ENCODE peak calls at places on chromosomes 2 and 18, in seven cellular contexts. Y, E, F, X, Q, L and B are unnamed samples.

GRCh38 chr2:101120124-101120996 is 30.8 kb downstream of the TBC1D8 start:
- DNase-seq in Q (no peak), Y (no peak), F (no peak), L (peak; percentile 85), E (peak; percentile 35), X (no peak), B (no peak)

GRCh38 chr2:26712486-26713465 is 20.3 kb downstream of the KCNK3 start:
- DNase-seq in Q (no peak), X (no peak), L (no peak), E (no peak), F (no peak), Y (no peak), B (no peak)

GRCh38 chr2:190093793-190094192 is 31.3 kb upstream of the MSTN start:
- DNase-seq in L (no peak), E (no peak), Q (no peak), X (no peak), F (no peak), Y (no peak), B (no peak)

GRCh38 chr18:58605027-58606020 is 23.6 kb downstream of the ALPK2 start:
- DNase-seq in F (peak; percentile 23), X (no peak), Y (no peak), Q (no peak), E (peak; percentile 58), L (peak; percentile 56), B (no peak)

GRCh38 chr2:203175371-203175770 is 63.4 kb upstream of the CYP20A1 start:
- DNase-seq in X (no peak), E (no peak), L (no peak), F (no peak), Y (no peak), Q (no peak), B (no peak)

GRCh38 chr2:203586696-203587095 is 51.6 kb upstream of the RAPH1 start:
- DNase-seq in Y (no peak), E (no peak), F (no peak), L (no peak), X (peak; percentile 46), Q (no peak), B (no peak)

GRCh38 chr2:68345129-68345875 is 19.8 kb upstream of the PLEK start:
- DNase-seq in Q (no peak), E (no peak), Y (no peak), X (no peak), F (no peak), L (no peak), B (no peak)

GRCh38 chr2:53905396-53905795 is 45.6 kb upstream of the GPR75 start:
- DNase-seq in L (no peak), Y (no peak), X (no peak), Q (no peak), F (no peak), E (no peak), B (no peak)

GRCh38 chr2:240325654-240326031 is 109.8 kb upstream of the GPC1 start:
- DNase-seq in E (no peak), X (no peak), L (no peak), Q (no peak), Y (no peak), F (peak; percentile 39), B (no peak)

GRCh38 chr18:30775629-30776028 is 266.9 kb downstream of the DSC3 start:
- DNase-seq in Q (peak; percentile 45), F (no peak), L (no peak), X (no peak), E (no peak), Y (no peak), B (no peak)

GRCh38 chr2:132668189-132668833 is 1.7 kb downstream of the LYPD1 start:
- DNase-seq in L (no peak), E (no peak), Y (no peak), F (peak; percentile 87), X (no peak), Q (peak; percentile 71), B (peak; percentile 40)

GRCh38 chr2:128645631-128646030 is 327.0 kb upstream of the HS6ST1 start:
- DNase-seq in Q (peak; percentile 11), Y (no peak), E (no peak), L (no peak), X (no peak), F (no peak), B (peak; percentile 3)

GRCh38 chr2:150620860-150621259 is 133.4 kb upstream of the RND3 start:
- DNase-seq in E (no peak), L (no peak), F (no peak), Y (no peak), X (no peak), Q (no peak), B (no peak)

GRCh38 chr2:149070681-149071355 is 32.3 kb downstream of the LYPD6B start:
- DNase-seq in F (no peak), Y (no peak), Q (no peak), X (no peak), L (no peak), E (no peak), B (no peak)

GRCh38 chr2:140246957-140247356 is 1466.8 kb upstream of the NXPH2 start:
- DNase-seq in E (no peak), Q (no peak), F (no peak), X (no peak), L (no peak), Y (no peak), B (no peak)

GRCh38 chr2:25307949-25308557 is 33.7 kb downstream of the DNMT3A start:
- DNase-seq in X (no peak), Q (no peak), E (no peak), Y (no peak), L (no peak), F (no peak), B (no peak)

GRCh38 chr18:23354625-23355024 is 98.5 kb upstream of the RIOK3 start:
- DNase-seq in Q (no peak), L (no peak), X (no peak), Y (no peak), F (no peak), E (no peak), B (no peak)

GRCh38 chr2:229780856-229781773 is 66.8 kb upstream of the DNER start:
- DNase-seq in F (peak; percentile 68), L (peak; percentile 12), Q (peak; percentile 72), E (peak; percentile 44), X (no peak), Y (peak; percentile 34), B (no peak)

GRCh38 chr18:70289351-70290330 is 796 bp downstream of the SOCS6 start:
- DNase-seq in Q (peak; percentile 67), Y (peak; percentile 80), X (no peak), E (peak; percentile 57), L (no peak), F (peak; percentile 76), B (peak; percentile 39)
- TF ChIP-seq CTCF in Q (no peak), Y (no peak), X (no peak), E (no peak), L (no peak), F (no peak), B (no peak)

DNA sequence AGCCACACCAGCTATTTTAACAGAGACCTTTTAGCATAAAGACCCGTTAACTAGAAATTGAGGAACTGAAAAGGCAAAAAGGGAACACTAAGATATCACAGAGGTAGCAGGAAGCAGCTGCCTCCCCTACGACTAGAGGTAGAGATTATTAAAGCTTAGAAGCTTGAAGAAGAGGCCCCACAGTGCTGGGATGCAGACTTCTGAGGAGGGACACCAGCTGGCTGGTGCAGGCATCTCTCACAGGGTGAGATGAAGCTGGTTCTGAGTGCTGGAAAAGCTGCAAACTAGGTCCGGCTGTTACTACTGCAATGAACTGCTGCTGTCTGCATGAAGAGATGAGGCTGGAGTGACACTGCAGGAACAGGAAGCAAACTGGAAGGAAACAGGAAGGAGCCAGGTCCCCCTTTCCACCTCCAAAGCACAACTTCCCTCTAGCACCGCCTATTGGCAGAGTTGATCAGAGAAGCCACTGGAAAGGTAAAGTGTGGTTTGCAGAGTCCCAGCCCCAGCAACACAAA is 61.2 kb upstream of the MRPS9 start:
- DNase-seq in E (peak; percentile 71), F (peak; percentile 83), L (peak; percentile 40), X (no peak), Q (peak; percentile 79), Y (peak; percentile 72), B (no peak)
- TF ChIP-seq CTCF in E (peak; percentile 50), F (peak; percentile 63), L (peak; percentile 72), X (no peak), Q (peak; percentile 66), Y (peak; percentile 51), B (no peak)

DNA sequence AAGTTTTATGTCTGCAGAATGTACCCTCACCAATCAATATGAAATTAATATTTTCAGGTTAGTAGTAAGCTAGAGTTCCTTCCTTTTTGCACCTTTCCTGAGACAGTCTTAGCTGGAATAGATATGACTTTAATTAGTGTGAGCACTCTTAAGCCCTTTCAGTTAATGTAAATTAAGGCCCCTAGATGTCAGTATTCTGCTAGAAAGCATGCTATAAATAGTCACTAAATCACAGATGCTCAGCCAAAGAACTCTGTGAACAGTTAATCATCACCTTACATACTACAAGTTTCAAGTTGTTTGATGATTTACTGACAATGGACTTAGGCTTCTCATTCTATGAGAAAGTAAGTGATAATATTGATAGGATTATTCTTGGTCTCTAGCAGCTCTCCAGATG is 413.7 kb downstream of the PTH2R start:
- DNase-seq in E (peak; percentile 3), Q (peak; percentile 70), Y (no peak), F (no peak), L (peak; percentile 4), X (no peak), B (no peak)
- TF ChIP-seq CTCF in E (no peak), Q (peak; percentile 69), Y (peak; percentile 7), F (peak; percentile 75), L (peak; percentile 50), X (no peak), B (peak; percentile 56)

GRCh38 chr2:80258793-80259192 is 45.8 kb downstream of the LRRTM1 start:
- DNase-seq in X (no peak), Q (no peak), E (no peak), F (no peak), L (no peak), Y (no peak), B (no peak)

GRCh38 chr2:80258321-80258720 is 46.2 kb downstream of the LRRTM1 start:
- DNase-seq in Q (no peak), X (no peak), L (no peak), E (no peak), F (no peak), Y (no peak), B (no peak)

GRCh38 chr2:80259292-80259691 is 45.3 kb downstream of the LRRTM1 start:
- DNase-seq in Y (no peak), F (no peak), E (no peak), L (no peak), X (no peak), Q (no peak), B (no peak)

GRCh38 chr2:80252294-80252986 is 52.1 kb downstream of the LRRTM1 start:
- DNase-seq in F (no peak), Y (no peak), X (no peak), Q (no peak), L (no peak), E (no peak), B (no peak)

DNA sequence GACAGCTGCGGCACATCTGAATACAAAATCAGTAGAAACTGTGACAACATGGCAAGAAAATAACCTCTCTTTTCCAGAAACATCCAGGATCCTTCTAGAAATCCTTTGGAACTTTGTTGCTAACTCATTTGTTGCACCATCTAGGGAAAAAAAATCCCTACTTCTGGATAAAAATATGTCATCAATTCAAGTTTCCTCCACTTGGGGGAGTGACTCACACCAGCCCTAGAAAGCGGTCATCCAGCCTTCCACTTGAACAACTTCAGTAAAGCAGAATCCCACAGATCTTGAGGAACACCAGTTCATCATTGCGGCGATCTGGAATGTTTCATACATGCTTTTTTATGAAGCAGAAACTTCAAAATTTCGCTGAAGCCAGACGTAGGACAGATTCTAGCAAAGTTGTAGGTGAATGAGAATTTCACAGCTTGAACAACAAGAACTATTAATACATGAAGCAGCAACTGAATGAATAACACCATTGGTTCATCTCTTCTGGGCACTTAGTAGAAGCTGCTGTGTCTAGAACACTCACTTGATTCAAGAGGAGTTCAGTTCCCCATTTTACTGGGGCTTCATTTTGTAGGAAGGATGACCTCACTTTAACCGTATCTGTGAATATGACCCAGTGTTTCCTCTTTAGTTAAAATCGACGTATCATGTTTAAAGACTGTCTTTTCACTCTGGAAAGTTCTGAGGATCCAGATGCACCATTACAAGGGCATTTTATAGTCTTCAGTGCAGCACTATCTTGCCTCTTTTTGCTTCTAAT is 48.0 kb downstream of the LRRTM1 start:
- DNase-seq in Q (peak; percentile 76), Y (no peak), F (peak; percentile 53), E (peak; percentile 4), X (no peak), L (no peak), B (no peak)
- TF ChIP-seq CTCF in Q (peak; percentile 65), Y (no peak), F (peak; percentile 81), E (peak; percentile 19), X (peak; percentile 21), L (peak; percentile 27), B (peak; percentile 62)